ENCODE peak calls at places on chromosomes 7 and 10, in four cellular contexts. M is suprapubic skin, Z is tibial nerve, A is sigmoid colon. Y is an unnamed sample.

GRCh38 chr7:150800576-150801241 is at the start of gene TMEM176A:
- DNase-seq in M (no peak), A (no peak), Z (no peak), Y (no peak)

GRCh38 chr10:62159357-62159756 is 109.3 kb downstream of the RTKN2 start:
- DNase-seq in A (no peak), Z (no peak), M (no peak), Y (no peak)

GRCh38 chr10:42951486-42952251 is 125.2 kb upstream of the RET start:
- DNase-seq in Z (no peak), A (peak), M (peak), Y (no peak)

GRCh38 chr10:124604214-124605000 is 139.8 kb downstream of the FAM53B start:
- DNase-seq in Z (no peak), M (no peak), A (no peak), Y (peak)

GRCh38 chr10:53536322-53536721 is 763.7 kb upstream of the MBL2 start:
- DNase-seq in M (no peak), Z (no peak), A (no peak), Y (no peak)

GRCh38 chr10:35642793-35643114 is 658 bp upstream of the FZD8 start:
- DNase-seq in A (no peak), Z (no peak), M (no peak), Y (no peak)

GRCh38 chr7:44062903-44063295 is 2.5 kb downstream of the PGAM2 start:
- DNase-seq in A (no peak), M (no peak), Z (no peak), Y (no peak)

GRCh38 chr10:18203526-18203925 is 63.3 kb downstream of the CACNB2 start:
- DNase-seq in A (no peak), Z (no peak), M (no peak), Y (no peak)

GRCh38 chr10:102086196-102086595 is 21.0 kb downstream of the HPS6 start:
- DNase-seq in A (no peak), Z (no peak), M (no peak), Y (no peak)

GRCh38 chr10:117899181-117899683 is 147.5 kb downstream of the RAB11FIP2 start:
- DNase-seq in M (no peak), Z (no peak), A (no peak), Y (no peak)

GRCh38 chr10:29714096-29714874 is 79.5 kb upstream of the SVIL start:
- DNase-seq in Z (no peak), M (no peak), A (no peak), Y (no peak)

GRCh38 chr10:3067045-3067858 is at the start of gene PFKP:
- DNase-seq in M (peak), A (peak), Z (no peak), Y (peak)

GRCh38 chr7:114302858-114303257 is 111.8 kb upstream of the FOXP2 start:
- DNase-seq in M (no peak), Z (no peak), A (no peak), Y (no peak)

GRCh38 chr7:44387427-44387826 is 62.0 kb upstream of the CAMK2B start:
- DNase-seq in A (no peak), M (no peak), Z (no peak), Y (no peak)

GRCh38 chr10:89580243-89580642 is 44.8 kb upstream of the SLC16A12 start:
- DNase-seq in Z (no peak), A (no peak), M (no peak), Y (no peak)

DNA sequence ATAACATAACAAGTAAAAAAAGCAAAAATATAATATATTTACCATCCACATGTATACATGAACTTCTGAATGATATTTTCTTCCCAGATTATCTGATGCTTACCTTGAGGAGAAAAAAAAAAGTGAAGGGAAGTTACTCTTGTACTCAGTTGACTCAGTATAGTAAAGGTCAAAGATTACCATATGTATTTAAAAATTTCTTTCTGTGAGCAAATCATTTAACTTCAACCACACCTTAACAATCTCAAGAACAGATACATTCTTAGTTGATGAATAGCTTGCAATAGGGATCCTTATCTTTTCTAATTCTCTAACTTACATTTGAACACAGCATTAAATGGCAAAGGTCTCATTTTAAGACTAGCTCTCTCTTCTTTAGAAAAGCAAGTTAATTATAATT is 29.8 kb downstream of the PRR15 start:
- DNase-seq in Z (no peak), A (no peak), M (no peak), Y (no peak)
- TF ChIP-seq EP300 in Z (no peak), A (no peak), M (no peak), Y (no peak)

GRCh38 chr7:76515999-76516443 is 5.7 kb downstream of the UPK3B start:
- DNase-seq in A (peak), M (peak), Z (no peak), Y (peak)
- TF ChIP-seq EP300 in A (no peak), M (no peak), Z (no peak), Y (no peak)

GRCh38 chr7:1867326-1867725 is 197.2 kb downstream of the ELFN1 start:
- DNase-seq in A (no peak), M (no peak), Z (no peak), Y (no peak)
- TF ChIP-seq EP300 in A (no peak), M (no peak), Z (no peak), Y (no peak)

GRCh38 chr7:102080371-102081243 is 206.1 kb upstream of the SH2B2 start:
- DNase-seq in Z (no peak), A (no peak), M (no peak), Y (no peak)
- TF ChIP-seq EP300 in Z (no peak), A (no peak), M (no peak), Y (no peak)

DNA sequence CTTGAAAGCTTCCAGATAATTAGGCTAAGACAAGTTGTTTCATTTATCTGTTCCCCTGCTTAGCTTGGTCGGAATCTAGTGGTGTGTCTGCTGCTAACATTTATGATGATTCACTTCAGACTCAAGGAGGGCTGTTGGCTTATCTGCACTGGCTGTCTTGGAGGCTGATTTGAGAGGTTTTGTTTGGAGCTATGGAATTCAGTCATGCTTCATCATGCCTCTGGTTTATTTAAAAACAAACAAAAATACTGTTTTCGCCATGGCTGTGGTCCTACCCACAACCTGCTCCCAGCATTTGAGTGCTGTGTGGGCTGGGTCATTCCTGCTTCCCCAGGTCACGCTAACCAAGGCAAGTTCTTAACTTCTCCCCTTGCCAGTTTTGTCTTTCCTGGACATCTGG is 11.7 kb upstream of the ARPC1B start:
- DNase-seq in Z (no peak), A (no peak), M (no peak), Y (no peak)
- TF ChIP-seq EP300 in Z (no peak), A (no peak), M (no peak), Y (no peak)

GRCh38 chr10:76112826-76113150 is 681.4 kb downstream of the LRMDA start:
- DNase-seq in A (no peak), Z (no peak), M (no peak), Y (no peak)

GRCh38 chr10:76114556-76114955 is 683.1 kb downstream of the LRMDA start:
- DNase-seq in M (no peak), Z (no peak), A (no peak), Y (no peak)

GRCh38 chr10:76115471-76116155 is 684.2 kb downstream of the LRMDA start:
- DNase-seq in M (no peak), Z (no peak), A (no peak), Y (no peak)

GRCh38 chr10:76115131-76115470 is 683.7 kb downstream of the LRMDA start:
- DNase-seq in A (no peak), M (no peak), Z (no peak), Y (no peak)

DNA sequence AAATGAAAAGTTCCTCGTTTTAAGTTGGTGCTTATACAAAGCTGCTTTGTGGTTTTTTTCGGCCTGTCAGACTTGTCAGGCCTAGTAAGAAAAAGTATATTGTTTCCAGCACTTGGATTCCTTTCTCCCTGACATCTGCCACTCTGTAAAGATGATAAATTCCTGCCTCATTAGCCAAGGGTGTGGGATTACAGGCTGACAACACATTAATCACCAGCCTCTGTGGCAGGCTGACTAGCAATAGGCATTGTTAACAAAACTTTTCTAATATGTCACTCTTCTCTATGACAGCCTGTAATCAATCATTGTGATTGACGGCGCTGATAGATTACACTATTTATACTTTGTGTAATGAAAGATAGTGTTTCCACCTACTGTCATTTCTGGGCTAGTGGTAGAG is 682.5 kb downstream of the LRMDA start:
- DNase-seq in M (no peak), A (no peak), Z (no peak), Y (no peak)
- TF ChIP-seq EP300 in M (no peak), A (no peak), Z (no peak), Y (peak)